ENCODE peak calls at places on chromosome 11, in nine cellular contexts. S, R, B, Y, I, Q, L, G and T are unnamed samples.

GRCh38 chr11:76512851-76513653 is 68.2 kb downstream of the EMSY start:
- DNase-seq in S (no peak), R (no peak), B (peak), Y (peak), I (no peak), Q (no peak), L (peak), G (no peak), T (no peak)

GRCh38 chr11:61122761-61123160 is 20.5 kb downstream of the CD5 start:
- DNase-seq in S (no peak), R (no peak), B (no peak), Y (peak), I (no peak), Q (no peak), L (no peak), G (no peak), T (no peak)

GRCh38 chr11:69944146-69944795 is 125.1 kb upstream of the FGF3 start:
- DNase-seq in S (no peak), R (no peak), B (no peak), Y (no peak), I (no peak), Q (no peak), L (no peak), G (no peak), T (no peak)

GRCh38 chr11:8959546-8960166 is 4.6 kb downstream of the TMEM9B start:
- DNase-seq in S (no peak), R (no peak), B (peak), Y (peak), I (peak), Q (peak), L (peak), G (peak), T (peak)

GRCh38 chr11:135027461-135027860 is 615.4 kb upstream of the B3GAT1 start:
- DNase-seq in S (no peak), R (no peak), B (peak), Y (peak), I (peak), Q (peak), L (peak), G (no peak), T (no peak)

GRCh38 chr11:59901306-59901705 is 22.7 kb downstream of the OOSP3 start:
- DNase-seq in S (no peak), R (no peak), B (peak), Y (peak), I (no peak), Q (peak), L (peak), G (no peak), T (no peak)

GRCh38 chr11:15977116-15977515 is 379.2 kb downstream of the SOX6 start:
- DNase-seq in S (no peak), R (no peak), B (no peak), Y (no peak), I (no peak), Q (no peak), L (no peak), G (no peak), T (no peak)

GRCh38 chr11:100892886-100893285 is 205.8 kb downstream of the ARHGAP42 start:
- DNase-seq in S (no peak), R (no peak), B (no peak), Y (peak), I (no peak), Q (no peak), L (no peak), G (no peak), T (no peak)

GRCh38 chr11:111427471-111427912 is 48.4 kb upstream of the POU2AF1 start:
- DNase-seq in S (no peak), R (no peak), B (peak), Y (no peak), I (peak), Q (no peak), L (no peak), G (no peak), T (no peak)

GRCh38 chr11:79437981-79438630 is 2.7 kb downstream of the TENM4 start:
- DNase-seq in S (peak), R (no peak), B (peak), Y (peak), I (no peak), Q (no peak), L (peak), G (no peak), T (no peak)

GRCh38 chr11:79438631-79439429 is 2.0 kb downstream of the TENM4 start:
- DNase-seq in S (no peak), R (no peak), B (peak), Y (peak), I (no peak), Q (no peak), L (peak), G (no peak), T (no peak)

GRCh38 chr11:79439430-79439892 is 1.4 kb downstream of the TENM4 start:
- DNase-seq in S (no peak), R (no peak), B (peak), Y (peak), I (no peak), Q (no peak), L (peak), G (no peak), T (no peak)

GRCh38 chr11:79436911-79437273 is 3.9 kb downstream of the TENM4 start:
- DNase-seq in S (no peak), R (no peak), B (no peak), Y (no peak), I (no peak), Q (no peak), L (no peak), G (no peak), T (no peak)

DNA sequence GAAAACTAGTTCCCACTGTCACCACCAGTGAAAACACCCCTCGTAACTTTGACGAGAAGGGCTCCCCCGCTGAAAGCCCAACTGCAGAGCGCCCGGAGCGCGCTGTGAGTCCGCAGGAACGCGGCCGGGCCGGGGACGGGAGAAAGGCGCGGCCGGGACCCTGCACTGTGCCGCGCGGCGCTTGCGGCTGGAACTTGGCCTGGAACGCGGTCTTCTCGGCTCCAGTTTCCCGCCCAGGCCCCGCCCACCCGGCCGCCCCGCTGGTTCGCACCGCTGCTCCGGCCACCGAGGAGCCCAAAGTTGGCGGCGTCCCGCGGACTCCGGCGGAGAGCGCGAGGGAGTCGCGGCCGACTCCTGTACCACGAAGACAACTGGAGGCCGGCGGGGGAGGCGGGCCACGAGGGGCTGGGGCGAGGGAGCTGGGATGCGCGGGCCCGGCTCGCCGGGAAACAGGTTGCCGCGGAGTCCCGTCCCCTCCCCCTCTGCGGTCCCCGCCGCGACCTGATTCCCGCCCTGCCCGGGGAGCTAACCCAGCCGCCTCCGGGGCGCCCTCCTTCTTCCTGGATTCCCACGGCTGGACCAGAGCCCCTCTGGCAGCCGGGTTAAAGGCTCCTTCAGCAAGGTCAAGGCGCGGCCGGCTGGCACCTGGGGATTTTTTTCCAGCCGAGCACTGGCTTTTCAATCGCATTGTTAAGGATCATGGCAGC is 3.4 kb downstream of the TENM4 start:
- DNase-seq in S (peak), R (no peak), B (peak), Y (peak), I (no peak), Q (no peak), L (peak), G (no peak), T (peak)
- H3K4me3 ChIP-seq in S (peak), R (peak), B (peak), Y (peak), I (no peak), Q (peak), L (peak), G (peak), T (peak)

DNA sequence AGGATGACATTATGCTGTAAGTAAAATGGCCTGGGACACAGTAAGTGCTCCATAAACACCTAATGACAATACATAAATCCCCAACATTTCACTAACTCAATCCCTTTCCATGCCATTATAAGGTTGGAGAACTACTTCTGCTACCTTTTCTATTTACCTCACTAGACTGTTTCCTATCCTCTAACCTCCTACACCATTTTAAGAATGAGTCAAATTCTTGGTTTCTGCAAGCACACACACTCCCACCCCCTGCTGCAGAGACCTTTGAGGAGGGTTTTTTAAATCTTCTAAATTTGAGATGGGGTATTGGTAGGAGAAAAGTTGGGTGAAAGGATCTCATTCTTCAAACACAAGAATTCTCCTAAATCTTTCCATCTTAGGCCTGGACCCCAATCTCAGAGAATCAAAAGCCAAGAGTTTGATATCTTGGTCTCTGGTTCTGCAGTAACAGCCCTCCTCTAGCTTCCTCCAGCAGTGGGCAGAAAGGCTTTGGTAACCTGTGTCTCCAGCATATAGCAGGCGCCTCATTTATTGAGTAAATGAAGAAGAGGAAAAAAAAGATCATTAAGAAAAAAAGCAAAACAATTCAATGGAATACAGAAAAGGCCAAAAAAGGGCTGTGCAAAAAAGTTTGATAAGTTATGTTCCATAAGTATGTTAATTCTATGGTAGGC is 42.3 kb downstream of the SYTL2 start:
- DNase-seq in S (no peak), R (no peak), B (no peak), Y (no peak), I (no peak), Q (no peak), L (no peak), G (no peak), T (no peak)
- H3K4me3 ChIP-seq in S (no peak), R (no peak), B (no peak), Y (no peak), I (no peak), Q (no peak), L (no peak), G (no peak), T (no peak)

DNA sequence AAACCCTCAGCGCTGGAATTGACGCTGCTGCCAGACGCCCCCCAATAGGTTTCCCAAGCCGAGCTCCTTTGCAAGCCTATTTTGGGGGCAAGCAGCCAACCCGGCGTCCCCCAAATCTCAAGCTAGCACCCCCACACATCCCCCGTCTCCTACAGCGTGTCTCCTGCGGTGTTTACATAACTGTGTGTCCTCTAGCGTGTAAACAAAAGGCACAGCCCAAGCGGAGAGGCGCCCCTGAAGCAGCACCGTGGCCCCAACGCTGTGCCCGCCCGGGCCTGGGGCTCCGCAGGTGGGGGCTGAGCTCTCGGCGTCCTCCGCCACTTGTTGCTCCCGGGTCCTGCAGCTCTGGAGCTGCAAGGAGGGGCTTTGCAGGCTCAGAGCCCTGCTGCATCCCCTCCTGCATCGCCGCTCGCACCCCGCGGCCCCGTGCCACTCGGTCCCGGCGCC is 1.6 kb downstream of the CADM1 start:
- DNase-seq in S (no peak), R (no peak), B (no peak), Y (no peak), I (no peak), Q (no peak), L (no peak), G (no peak), T (no peak)
- H3K4me3 ChIP-seq in S (peak), R (peak), B (peak), Y (no peak), I (no peak), Q (peak), L (peak), G (peak), T (peak)

DNA sequence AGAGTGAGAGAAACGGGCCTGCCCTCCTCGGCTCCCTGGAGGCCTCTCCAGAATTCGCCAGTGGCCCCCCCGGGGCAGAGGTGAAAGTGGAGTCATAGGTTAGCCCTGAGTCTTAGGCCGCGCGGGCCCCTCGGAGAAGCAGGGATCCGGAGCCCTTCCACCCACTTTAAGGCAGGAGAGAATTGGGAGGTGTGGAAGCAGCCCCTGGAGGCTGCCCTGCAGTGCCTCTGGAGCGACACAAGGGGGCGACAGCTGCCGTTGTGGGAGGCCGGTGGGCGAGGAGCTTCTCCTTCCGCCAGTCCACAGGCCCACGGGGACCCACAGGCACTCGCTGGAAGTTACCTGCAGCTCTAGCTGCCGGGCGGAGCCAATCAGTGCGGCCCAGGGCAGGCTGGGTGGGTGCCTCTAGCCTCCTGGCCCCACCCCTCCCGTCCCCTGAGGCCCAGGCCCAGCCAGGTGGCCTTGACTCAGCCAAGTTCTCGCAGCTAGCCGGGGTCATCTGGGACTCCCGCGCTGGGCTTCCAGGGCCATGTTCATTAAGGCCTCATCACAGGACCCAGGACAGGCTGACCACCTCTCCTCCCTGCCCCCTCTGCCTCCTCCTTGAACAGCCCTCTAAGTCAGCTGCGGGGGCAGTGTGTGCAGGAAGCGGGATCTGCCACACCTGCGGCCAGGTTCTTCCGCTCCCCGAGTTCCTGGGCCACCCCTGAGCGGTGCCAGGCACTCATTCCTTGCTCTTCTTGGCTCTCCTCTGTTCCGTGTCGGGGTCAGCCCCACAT is 5.0 kb downstream of the DGKZ start:
- DNase-seq in S (no peak), R (no peak), B (peak), Y (peak), I (peak), Q (no peak), L (peak), G (no peak), T (peak)
- H3K4me3 ChIP-seq in S (no peak), R (no peak), B (no peak), Y (no peak), I (peak), Q (no peak), L (no peak), G (no peak), T (peak)

GRCh38 chr11:46036969-46037368 is 84.3 kb downstream of the PHF21A start:
- DNase-seq in S (no peak), R (no peak), B (peak), Y (no peak), I (no peak), Q (no peak), L (no peak), G (no peak), T (no peak)
- H3K4me3 ChIP-seq in S (no peak), R (no peak), B (no peak), Y (no peak), I (no peak), Q (no peak), L (no peak), G (no peak), T (no peak)

GRCh38 chr11:47918370-47918690 is 62.0 kb upstream of the PTPRJ start:
- DNase-seq in S (no peak), R (no peak), B (no peak), Y (no peak), I (no peak), Q (no peak), L (no peak), G (no peak), T (no peak)
- H3K4me3 ChIP-seq in S (peak), R (no peak), B (peak), Y (no peak), I (no peak), Q (no peak), L (peak), G (no peak), T (no peak)